ENCODE peak calls at places on chromosomes 7 and 10, in eight cellular contexts. M, R, C, W, F, N, Z and D are unnamed samples.

GRCh38 chr7:27134392-27134791 is 3.8 kb upstream of the HOXA4 start:
- DNase-seq in N (no peak), M (no peak), R (no peak), C (no peak), W (no peak), F (no peak), Z (no peak), D (no peak)

GRCh38 chr10:24041030-24041429 is 167.9 kb upstream of the KIAA1217 start:
- DNase-seq in C (no peak), F (no peak), R (no peak), M (no peak), N (no peak), W (no peak), Z (no peak), D (no peak)

GRCh38 chr10:111522551-111522950 is 445.7 kb downstream of the ADRA2A start:
- DNase-seq in M (no peak), N (no peak), F (no peak), C (no peak), Z (no peak), R (no peak), W (no peak), D (no peak)

GRCh38 chr10:43781480-43782361 is 133.0 kb upstream of the ZNF32 start:
- DNase-seq in W (peak), M (no peak), F (no peak), R (no peak), N (no peak), C (no peak), Z (peak), D (no peak)

GRCh38 chr10:34469446-34469845 is 345.6 kb downstream of the PARD3 start:
- DNase-seq in N (no peak), M (no peak), W (no peak), Z (no peak), F (no peak), R (no peak), C (no peak), D (no peak)

GRCh38 chr10:21518629-21519321 is 6.7 kb downstream of the SKIDA1 start:
- DNase-seq in W (peak), F (no peak), R (no peak), N (no peak), Z (no peak), C (no peak), M (no peak), D (no peak)

GRCh38 chr7:105387621-105388372 is 924 bp downstream of the SRPK2 start:
- DNase-seq in M (no peak), F (peak), Z (peak), N (peak), C (peak), W (peak), R (peak), D (peak)

GRCh38 chr7:39084344-39084743 is 106.6 kb downstream of the POU6F2 start:
- DNase-seq in W (no peak), C (no peak), M (no peak), R (no peak), F (no peak), N (no peak), Z (no peak), D (no peak)

GRCh38 chr7:36564500-36564899 is 159.8 kb downstream of the AOAH start:
- DNase-seq in F (no peak), M (no peak), Z (no peak), C (no peak), R (no peak), W (no peak), N (no peak), D (no peak)

GRCh38 chr7:142632291-142633134 is 116.8 kb upstream of the PRSS1 start:
- DNase-seq in M (no peak), W (peak), C (peak), F (peak), Z (peak), R (peak), N (peak), D (peak)

GRCh38 chr7:35906191-35906908 is 105.5 kb downstream of the SEPTIN7 start:
- DNase-seq in R (peak), F (peak), W (peak), N (peak), M (no peak), Z (peak), C (peak), D (peak)

GRCh38 chr7:140864732-140865131 is 60.0 kb downstream of the BRAF start:
- DNase-seq in R (no peak), W (no peak), N (no peak), Z (no peak), C (no peak), F (no peak), M (no peak), D (no peak)

GRCh38 chr7:150803161-150803860 is 2.7 kb downstream of the TMEM176A start:
- DNase-seq in Z (no peak), W (no peak), R (no peak), M (no peak), N (no peak), C (peak), F (no peak), D (no peak)

GRCh38 chr10:73119952-73120351 is 9.7 kb downstream of the NUDT13 start:
- DNase-seq in N (no peak), R (no peak), M (no peak), W (no peak), Z (no peak), F (no peak), C (no peak), D (no peak)

GRCh38 chr7:29915481-29916215 is 74.0 kb downstream of the SCRN1 start:
- DNase-seq in M (no peak), R (no peak), C (no peak), W (no peak), N (no peak), Z (no peak), F (no peak), D (no peak)

GRCh38 chr10:14126697-14127440 is 203.9 kb downstream of the FRMD4A start:
- DNase-seq in W (no peak), N (no peak), M (no peak), C (no peak), F (no peak), R (no peak), Z (no peak), D (no peak)

GRCh38 chr7:15885678-15886077 is 199.2 kb upstream of the MEOX2 start:
- DNase-seq in F (no peak), C (no peak), W (no peak), R (no peak), Z (no peak), M (no peak), N (no peak), D (no peak)

GRCh38 chr7:134470864-134471263 is 12.0 kb upstream of the AKR1B1 start:
- DNase-seq in C (no peak), M (no peak), N (no peak), W (peak), R (no peak), F (no peak), Z (no peak), D (no peak)

GRCh38 chr10:112804036-112804435 is 146.0 kb upstream of the TCF7L2 start:
- DNase-seq in F (peak), W (peak), M (no peak), Z (no peak), C (peak), N (no peak), R (no peak), D (no peak)

GRCh38 chr10:61894150-61894549 is 7.3 kb upstream of the ARID5B start:
- DNase-seq in W (no peak), N (no peak), R (no peak), Z (no peak), C (no peak), F (no peak), M (no peak), D (no peak)

GRCh38 chr10:19702215-19702614 is 114.0 kb upstream of the PLXDC2 start:
- DNase-seq in F (no peak), M (no peak), C (no peak), R (no peak), N (no peak), Z (no peak), W (no peak), D (no peak)

GRCh38 chr7:41709621-41710020 is 6.7 kb upstream of the INHBA start:
- DNase-seq in Z (no peak), N (no peak), R (no peak), M (no peak), W (no peak), C (no peak), F (no peak), D (no peak)

GRCh38 chr7:74405191-74405898 is 48.4 kb upstream of the GTF2IRD1 start:
- DNase-seq in R (peak), W (no peak), F (peak), Z (no peak), N (no peak), C (no peak), M (no peak), D (no peak)

GRCh38 chr7:37352974-37353948 is 95.4 kb downstream of the ELMO1 start:
- DNase-seq in Z (peak), W (no peak), F (no peak), M (no peak), R (peak), N (peak), C (peak), D (peak)

GRCh38 chr10:58892039-58892665 is 284.3 kb upstream of the PHYHIPL start:
- DNase-seq in F (no peak), R (no peak), C (peak), Z (no peak), W (no peak), N (no peak), M (no peak), D (no peak)

GRCh38 chr7:142795339-142795863 is 24.6 kb downstream of the PRSS2 start:
- DNase-seq in W (no peak), Z (peak), F (no peak), R (no peak), M (no peak), C (peak), N (peak), D (peak)

GRCh38 chr7:4006687-4007086 is 675.4 kb upstream of the FOXK1 start:
- DNase-seq in N (no peak), M (no peak), C (no peak), R (no peak), W (peak), F (no peak), Z (no peak), D (no peak)

GRCh38 chr10:133225707-133226191 is 4.3 kb upstream of the UTF1 start:
- DNase-seq in R (no peak), N (no peak), M (no peak), Z (no peak), C (no peak), F (no peak), W (no peak), D (no peak)

GRCh38 chr7:102044984-102045673 is 227.7 kb downstream of the CUX1 start:
- DNase-seq in M (no peak), F (no peak), C (peak), R (no peak), W (peak), Z (no peak), N (no peak), D (no peak)

GRCh38 chr7:22442187-22442886 is 57.7 kb downstream of the STEAP1B start:
- DNase-seq in R (no peak), C (peak), M (no peak), W (no peak), N (no peak), Z (no peak), F (no peak), D (no peak)

GRCh38 chr7:17690030-17690429 is 250.3 kb downstream of the SNX13 start:
- DNase-seq in W (no peak), C (no peak), R (no peak), M (no peak), F (no peak), Z (no peak), N (no peak), D (no peak)

GRCh38 chr7:50599385-50599784 is 34.2 kb upstream of the DDC start:
- DNase-seq in W (no peak), F (no peak), R (no peak), M (no peak), Z (no peak), C (no peak), N (no peak), D (no peak)

GRCh38 chr7:158019726-158020705 is 567.6 kb downstream of the PTPRN2 start:
- DNase-seq in C (no peak), W (no peak), N (no peak), F (no peak), Z (no peak), M (no peak), R (no peak), D (no peak)

GRCh38 chr7:137816696-137817320 is 30.0 kb downstream of the DGKI start:
- DNase-seq in R (peak), Z (no peak), F (no peak), C (no peak), M (no peak), N (no peak), W (no peak), D (no peak)

GRCh38 chr10:5466451-5466996 is 32.8 kb downstream of the CALML5 start:
- DNase-seq in Z (no peak), F (no peak), W (peak), N (no peak), M (no peak), C (peak), R (no peak), D (no peak)

GRCh38 chr10:90130321-90131086 is 429.1 kb downstream of the KIF20B start:
- DNase-seq in N (no peak), Z (no peak), R (no peak), M (no peak), W (no peak), F (no peak), C (no peak), D (no peak)

GRCh38 chr10:100184426-100185219 is 1.2 kb downstream of the ERLIN1 start:
- DNase-seq in Z (no peak), R (peak), C (no peak), M (no peak), F (no peak), W (peak), N (no peak), D (no peak)

GRCh38 chr7:159093351-159093971 is 51.2 kb downstream of the VIPR2 start:
- DNase-seq in W (no peak), N (no peak), F (no peak), C (no peak), R (no peak), M (no peak), Z (no peak), D (no peak)